ENCODE peak calls at places on chromosomes 13 and 19, in five cellular contexts. One of them, this sample, is unnamed.

GRCh38 chr13:98285317-98285716 is 108.2 kb upstream of the RNF113B start:
- DNase-seq in brain microvascular endothelial cell: no peak
- DNase-seq in neural crest cell: no peak
- DNase-seq in HFFc6: no peak
- DNase-seq in fibroblast of lung: no peak
- DNase-seq in this sample: no peak

GRCh38 chr19:36090930-36091695 is 19.8 kb upstream of the OVOL3 start:
- DNase-seq in HFFc6: no peak
- DNase-seq in neural crest cell: no peak
- DNase-seq in fibroblast of lung: no peak
- DNase-seq in brain microvascular endothelial cell: no peak
- DNase-seq in this sample: no peak

GRCh38 chr13:80340643-80341097 is 256 bp downstream of the SPRY2 start:
- DNase-seq in HFFc6: peak
- DNase-seq in neural crest cell: no peak
- DNase-seq in fibroblast of lung: peak
- DNase-seq in brain microvascular endothelial cell: peak
- DNase-seq in this sample: peak

GRCh38 chr19:7292950-7293794 is 1.0 kb downstream of the INSR start:
- DNase-seq in brain microvascular endothelial cell: no peak
- DNase-seq in neural crest cell: peak
- DNase-seq in HFFc6: no peak
- DNase-seq in fibroblast of lung: no peak
- DNase-seq in this sample: peak

GRCh38 chr19:616732-617526 is 16.4 kb downstream of the POLRMT start:
- DNase-seq in neural crest cell: no peak
- DNase-seq in HFFc6: no peak
- DNase-seq in brain microvascular endothelial cell: no peak
- DNase-seq in fibroblast of lung: no peak
- DNase-seq in this sample: no peak

GRCh38 chr19:16078759-16079707 is 2.7 kb downstream of the TPM4 start:
- DNase-seq in brain microvascular endothelial cell: peak
- DNase-seq in neural crest cell: no peak
- DNase-seq in fibroblast of lung: peak
- DNase-seq in HFFc6: peak
- DNase-seq in this sample: peak

GRCh38 chr13:109743706-109744453 is 42.5 kb downstream of the IRS2 start:
- DNase-seq in neural crest cell: no peak
- DNase-seq in brain microvascular endothelial cell: peak
- DNase-seq in HFFc6: peak
- DNase-seq in fibroblast of lung: peak
- DNase-seq in this sample: peak

GRCh38 chr19:43957891-43958290 is 6.9 kb downstream of the ZNF221 start:
- DNase-seq in brain microvascular endothelial cell: no peak
- DNase-seq in fibroblast of lung: peak
- DNase-seq in HFFc6: peak
- DNase-seq in neural crest cell: no peak
- DNase-seq in this sample: no peak

GRCh38 chr19:17109962-17110598 is 34.5 kb downstream of the MYO9B start:
- DNase-seq in HFFc6: no peak
- DNase-seq in fibroblast of lung: no peak
- DNase-seq in neural crest cell: no peak
- DNase-seq in brain microvascular endothelial cell: no peak
- DNase-seq in this sample: no peak

GRCh38 chr13:30873519-30873918 is 32.6 kb upstream of the MEDAG start:
- DNase-seq in neural crest cell: peak
- DNase-seq in brain microvascular endothelial cell: no peak
- DNase-seq in HFFc6: no peak
- DNase-seq in fibroblast of lung: no peak
- DNase-seq in this sample: no peak

GRCh38 chr13:51831519-51831918 is 13.5 kb downstream of the TMEM272 start:
- DNase-seq in brain microvascular endothelial cell: no peak
- DNase-seq in HFFc6: no peak
- DNase-seq in fibroblast of lung: no peak
- DNase-seq in neural crest cell: no peak
- DNase-seq in this sample: no peak

DNA sequence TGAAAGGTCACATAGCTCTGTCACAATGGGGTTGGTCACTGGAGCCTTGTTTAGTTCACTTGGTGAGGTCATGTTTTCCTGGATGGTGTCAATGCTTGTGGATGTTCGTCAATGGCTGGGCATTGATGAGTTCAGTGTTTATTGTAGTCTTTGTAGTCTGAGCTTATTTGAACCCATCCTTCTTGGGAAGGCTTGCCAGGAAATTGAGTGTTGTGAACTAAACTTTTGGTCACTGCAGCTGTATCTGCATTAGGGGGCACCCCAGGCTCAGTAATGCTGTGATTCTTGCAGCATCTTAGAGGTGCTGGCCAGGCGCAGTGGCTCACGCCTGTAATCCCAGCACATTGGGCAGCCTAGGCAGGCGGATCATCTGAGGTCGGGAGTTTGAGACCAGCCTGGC is 22.0 kb downstream of the BLOC1S3 start:
- DNase-seq in fibroblast of lung: peak
- DNase-seq in HFFc6: peak
- DNase-seq in brain microvascular endothelial cell: peak
- DNase-seq in neural crest cell: peak
- DNase-seq in this sample: peak
- TF ChIP-seq CTCF in fibroblast of lung: peak
- TF ChIP-seq CTCF in HFFc6: peak
- TF ChIP-seq CTCF in brain microvascular endothelial cell: peak
- TF ChIP-seq CTCF in neural crest cell: peak
- TF ChIP-seq CTCF in this sample: no peak

GRCh38 chr19:10553087-10553667 is 9.5 kb downstream of the ATG4D start:
- DNase-seq in neural crest cell: no peak
- DNase-seq in fibroblast of lung: no peak
- DNase-seq in brain microvascular endothelial cell: no peak
- DNase-seq in HFFc6: no peak
- DNase-seq in this sample: no peak

GRCh38 chr19:10553943-10554381 is 10.3 kb downstream of the ATG4D start:
- DNase-seq in brain microvascular endothelial cell: no peak
- DNase-seq in HFFc6: no peak
- DNase-seq in neural crest cell: no peak
- DNase-seq in fibroblast of lung: no peak
- DNase-seq in this sample: no peak

GRCh38 chr19:10555613-10555979 is 10.2 kb downstream of the KRI1 start:
- DNase-seq in brain microvascular endothelial cell: no peak
- DNase-seq in neural crest cell: no peak
- DNase-seq in fibroblast of lung: no peak
- DNase-seq in HFFc6: no peak
- DNase-seq in this sample: no peak

GRCh38 chr19:10552596-10553053 is 8.9 kb downstream of the ATG4D start:
- DNase-seq in HFFc6: no peak
- DNase-seq in brain microvascular endothelial cell: no peak
- DNase-seq in neural crest cell: no peak
- DNase-seq in fibroblast of lung: peak
- DNase-seq in this sample: no peak

DNA sequence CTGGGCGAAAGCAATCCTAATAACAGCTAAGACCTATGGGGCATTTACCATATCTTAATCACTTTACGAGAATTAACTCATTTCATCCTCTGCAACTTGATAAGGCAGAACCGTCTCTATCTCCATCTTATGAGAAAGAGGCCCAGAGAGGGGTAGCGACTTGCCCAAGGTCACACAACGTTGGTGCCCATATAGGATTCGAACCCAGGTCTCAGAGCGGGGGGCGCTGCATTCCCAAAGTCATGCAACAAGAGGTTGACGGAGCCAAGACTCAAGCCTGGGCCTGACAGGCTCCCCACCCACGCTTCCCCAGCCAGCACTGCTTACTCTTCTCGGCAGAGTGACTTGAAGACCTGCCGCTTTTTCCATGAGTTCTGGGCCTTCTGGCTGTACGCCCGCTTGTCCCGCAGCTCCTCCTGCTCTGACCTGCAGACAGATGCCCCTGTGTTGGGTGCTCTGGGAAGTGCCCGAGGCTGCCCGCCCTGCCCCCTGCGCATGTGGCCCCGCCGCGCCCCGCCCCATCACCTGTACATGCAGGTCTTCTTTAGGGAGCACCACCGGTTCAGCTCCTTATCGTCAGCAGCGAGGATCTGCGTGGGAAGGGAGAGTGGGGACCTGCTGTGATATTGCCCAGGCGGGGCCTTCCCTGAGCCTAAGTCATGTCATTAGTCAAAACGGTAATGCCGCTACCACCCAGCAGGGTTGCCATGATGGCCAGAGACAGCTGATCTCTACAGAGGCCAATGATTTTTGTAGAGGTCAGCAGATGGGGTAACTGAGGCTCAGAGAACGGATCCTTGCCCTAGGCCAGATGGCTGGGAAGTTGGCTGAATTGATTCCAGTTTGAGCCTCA is 10.8 kb downstream of the KRI1 start:
- DNase-seq in brain microvascular endothelial cell: no peak
- DNase-seq in fibroblast of lung: no peak
- DNase-seq in HFFc6: no peak
- DNase-seq in neural crest cell: no peak
- DNase-seq in this sample: no peak
- TF ChIP-seq CTCF in brain microvascular endothelial cell: peak
- TF ChIP-seq CTCF in fibroblast of lung: no peak
- TF ChIP-seq CTCF in HFFc6: peak
- TF ChIP-seq CTCF in neural crest cell: peak
- TF ChIP-seq CTCF in this sample: no peak

DNA sequence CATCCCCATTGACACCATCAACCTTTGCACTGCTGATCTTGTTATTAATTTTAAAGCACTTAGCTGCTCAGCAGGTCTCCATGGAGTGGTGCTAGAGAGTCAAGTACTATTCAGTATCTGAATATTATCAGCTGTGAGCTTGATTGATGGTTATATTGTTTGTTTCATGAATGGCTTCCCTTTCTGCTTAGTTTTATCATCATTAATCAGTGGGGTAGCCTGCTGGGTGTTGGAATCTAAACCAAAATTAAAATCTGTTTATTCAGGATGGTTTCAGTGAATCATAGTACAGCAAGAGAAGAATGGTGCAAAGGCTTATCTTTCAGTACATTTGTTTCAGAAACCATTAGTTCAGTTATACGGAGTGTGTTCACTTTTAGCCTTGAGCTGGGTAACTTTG is 42.5 kb upstream of the SCEL start:
- DNase-seq in fibroblast of lung: peak
- DNase-seq in HFFc6: no peak
- DNase-seq in brain microvascular endothelial cell: peak
- DNase-seq in neural crest cell: no peak
- DNase-seq in this sample: peak
- TF ChIP-seq CTCF in fibroblast of lung: peak
- TF ChIP-seq CTCF in HFFc6: peak
- TF ChIP-seq CTCF in brain microvascular endothelial cell: peak
- TF ChIP-seq CTCF in neural crest cell: peak
- TF ChIP-seq CTCF in this sample: no peak

GRCh38 chr13:84571264-84571663 is 689.0 kb upstream of the SLITRK1 start:
- DNase-seq in brain microvascular endothelial cell: no peak
- DNase-seq in neural crest cell: no peak
- DNase-seq in fibroblast of lung: no peak
- DNase-seq in HFFc6: no peak
- DNase-seq in this sample: no peak

GRCh38 chr13:84570831-84571230 is 688.6 kb upstream of the SLITRK1 start:
- DNase-seq in brain microvascular endothelial cell: no peak
- DNase-seq in fibroblast of lung: peak
- DNase-seq in HFFc6: peak
- DNase-seq in neural crest cell: no peak
- DNase-seq in this sample: no peak

DNA sequence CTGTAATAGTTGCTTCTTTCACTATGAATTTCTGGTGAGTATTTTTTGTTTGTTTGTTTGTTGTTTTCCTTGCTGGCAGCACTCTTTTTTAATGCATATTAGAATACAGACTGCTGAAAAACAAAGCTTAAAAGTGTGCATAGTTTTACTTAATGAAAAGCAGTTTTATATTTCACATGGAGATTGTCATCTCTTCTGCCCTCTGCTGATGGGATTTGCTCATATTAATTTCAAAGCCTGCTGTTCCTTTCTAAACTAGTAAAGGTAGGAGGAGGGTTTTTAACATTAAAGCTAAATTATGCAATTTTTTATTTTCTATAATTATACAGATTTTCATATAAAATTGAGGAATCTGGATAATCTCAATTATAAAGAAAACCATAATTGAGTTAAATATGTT is 692.6 kb upstream of the SLITRK1 start:
- DNase-seq in neural crest cell: no peak
- DNase-seq in HFFc6: peak
- DNase-seq in brain microvascular endothelial cell: peak
- DNase-seq in fibroblast of lung: peak
- DNase-seq in this sample: no peak
- TF ChIP-seq CTCF in neural crest cell: peak
- TF ChIP-seq CTCF in HFFc6: peak
- TF ChIP-seq CTCF in brain microvascular endothelial cell: peak
- TF ChIP-seq CTCF in fibroblast of lung: peak
- TF ChIP-seq CTCF in this sample: no peak

GRCh38 chr13:33678084-33678483 is 139.9 kb upstream of the RFC3 start:
- DNase-seq in neural crest cell: no peak
- DNase-seq in HFFc6: no peak
- DNase-seq in brain microvascular endothelial cell: no peak
- DNase-seq in fibroblast of lung: no peak
- DNase-seq in this sample: no peak
- TF ChIP-seq CTCF in neural crest cell: no peak
- TF ChIP-seq CTCF in HFFc6: no peak
- TF ChIP-seq CTCF in brain microvascular endothelial cell: no peak
- TF ChIP-seq CTCF in fibroblast of lung: no peak
- TF ChIP-seq CTCF in this sample: no peak

GRCh38 chr13:112605531-112605990 is 17.6 kb upstream of the TUBGCP3 start:
- DNase-seq in HFFc6: peak
- DNase-seq in fibroblast of lung: no peak
- DNase-seq in neural crest cell: no peak
- DNase-seq in brain microvascular endothelial cell: no peak
- DNase-seq in this sample: no peak

GRCh38 chr13:112601351-112601750 is 13.4 kb upstream of the TUBGCP3 start:
- DNase-seq in neural crest cell: no peak
- DNase-seq in HFFc6: no peak
- DNase-seq in brain microvascular endothelial cell: no peak
- DNase-seq in fibroblast of lung: no peak
- DNase-seq in this sample: no peak

GRCh38 chr13:112608212-112608611 is 20.3 kb upstream of the TUBGCP3 start:
- DNase-seq in neural crest cell: no peak
- DNase-seq in HFFc6: no peak
- DNase-seq in fibroblast of lung: no peak
- DNase-seq in brain microvascular endothelial cell: no peak
- DNase-seq in this sample: no peak

GRCh38 chr13:112606125-112607001 is 18.4 kb upstream of the TUBGCP3 start:
- DNase-seq in HFFc6: peak
- DNase-seq in fibroblast of lung: peak
- DNase-seq in neural crest cell: peak
- DNase-seq in brain microvascular endothelial cell: peak
- DNase-seq in this sample: peak

DNA sequence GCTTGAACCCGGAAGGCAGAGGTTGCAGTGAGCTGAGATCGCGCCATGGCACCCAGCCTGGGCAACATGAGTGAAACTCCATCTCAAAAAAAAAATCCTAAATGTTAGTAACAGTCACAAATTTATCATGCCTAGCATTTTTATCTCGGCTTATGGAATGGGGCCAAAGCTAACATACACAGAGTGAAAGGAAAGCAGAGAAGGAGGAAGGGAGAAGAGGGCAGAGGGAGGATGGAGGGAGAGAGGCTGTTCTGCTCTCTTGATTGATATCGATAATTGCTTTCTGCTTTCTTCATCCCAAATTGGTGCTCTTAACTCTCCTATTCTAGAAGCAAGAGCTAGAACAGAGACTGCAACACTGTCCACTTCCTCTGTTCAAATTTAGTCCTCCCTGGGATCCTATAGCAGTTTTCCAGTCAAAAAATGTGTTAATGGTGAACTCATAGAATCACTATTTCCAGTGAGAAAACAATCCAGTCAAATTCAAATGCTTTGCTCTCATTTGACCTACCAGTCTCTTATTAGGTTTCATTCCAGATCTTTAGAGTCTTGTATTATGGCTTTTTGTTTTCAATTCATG is 15.8 kb upstream of the TUBGCP3 start:
- DNase-seq in fibroblast of lung: peak
- DNase-seq in brain microvascular endothelial cell: peak
- DNase-seq in neural crest cell: no peak
- DNase-seq in HFFc6: peak
- DNase-seq in this sample: no peak
- TF ChIP-seq CTCF in fibroblast of lung: no peak
- TF ChIP-seq CTCF in brain microvascular endothelial cell: no peak
- TF ChIP-seq CTCF in neural crest cell: no peak
- TF ChIP-seq CTCF in HFFc6: no peak
- TF ChIP-seq CTCF in this sample: no peak